ENCODE peak calls at places on chromosome 5, in five cellular contexts. H is fibroblast of the aortic adventitia, L is small intestine, O is right cardiac atrium, P is GM03348. I is an unnamed sample.
A peak's percentile ranks its signal among the peaks of the same experiment; 100 is the strongest.

GRCh38 chr5:71882826-71883744 is 164.0 kb downstream of the CARTPT start:
- DNase-seq in P (peak; percentile 55), L (no peak), H (peak; percentile 44), O (peak; percentile 68), I (no peak)

GRCh38 chr5:125834438-125835147 is 588.6 kb upstream of the GRAMD2B start:
- DNase-seq in P (no peak), L (no peak), H (no peak), O (no peak), I (no peak)

GRCh38 chr5:135457424-135458071 is 5.4 kb upstream of the TIFAB start:
- DNase-seq in H (peak; percentile 44), O (peak; percentile 82), L (peak; percentile 64), P (peak; percentile 72), I (peak; percentile 76)

GRCh38 chr5:16539169-16539666 is 73.6 kb upstream of the ZNF622 start:
- DNase-seq in P (peak; percentile 86), O (peak; percentile 82), H (peak; percentile 77), L (peak; percentile 95), I (no peak)

GRCh38 chr5:154702477-154702876 is 52.7 kb upstream of the LARP1 start:
- DNase-seq in L (no peak), O (no peak), P (no peak), H (no peak), I (no peak)

GRCh38 chr5:169439362-169439761 is 138.4 kb upstream of the SLIT3 start:
- DNase-seq in H (no peak), L (no peak), P (no peak), O (no peak), I (no peak)

GRCh38 chr5:157651011-157651611 is 1.1 kb downstream of the SOX30 start:
- DNase-seq in L (peak; percentile 18), P (no peak), O (peak; percentile 46), H (no peak), I (no peak)

GRCh38 chr5:89601880-89602279 is 718.9 kb upstream of the MEF2C start:
- DNase-seq in P (no peak), L (no peak), H (no peak), O (no peak), I (no peak)

GRCh38 chr5:172617817-172618216 is 23.2 kb upstream of the NEURL1B start:
- DNase-seq in L (no peak), P (no peak), O (no peak), H (no peak), I (no peak)